ENCODE peak calls at places on chromosome 15, in four cellular contexts. M is fibroblast of lung, T is heart left ventricle, I is foreskin keratinocyte. J is an unnamed sample.
A peak's percentile ranks its signal among the peaks of the same experiment; 100 is the strongest.

GRCh38 chr15:33149919-33150318 is 44.6 kb downstream of the FMN1 start:
- DNase-seq in T (no peak), I (peak; percentile 46), M (peak; percentile 35), J (no peak)

GRCh38 chr15:47194718-47195117 is 522.6 kb upstream of the SEMA6D start:
- DNase-seq in I (no peak), M (peak; percentile 72), T (no peak), J (peak; percentile 13)

GRCh38 chr15:40516322-40516721 is 45.5 kb downstream of the CHST14 start:
- DNase-seq in M (no peak), I (no peak), T (no peak), J (no peak)

GRCh38 chr15:70788114-70789049 is 25.0 kb upstream of the UACA start:
- DNase-seq in M (peak; percentile 78), T (no peak), I (no peak), J (peak; percentile 84)

GRCh38 chr15:99384992-99385669 is 133.8 kb downstream of the LRRC28 start:
- DNase-seq in T (no peak), M (no peak), I (no peak), J (no peak)

GRCh38 chr15:77541421-77542181 is 91.1 kb downstream of the LINGO1 start:
- DNase-seq in T (peak; percentile 64), I (no peak), M (peak; percentile 23), J (no peak)

GRCh38 chr15:40696228-40696627 is 1.3 kb downstream of the RAD51 start:
- DNase-seq in T (no peak), M (no peak), I (no peak), J (no peak)

GRCh38 chr15:55574096-55574495 is 14.0 kb downstream of the PYGO1 start:
- DNase-seq in T (no peak), I (no peak), M (no peak), J (no peak)

GRCh38 chr15:99613887-99614642 is 48.3 kb downstream of the MEF2A start:
- DNase-seq in T (no peak), I (no peak), M (peak; percentile 84), J (no peak)

GRCh38 chr15:99324082-99324620 is 72.9 kb downstream of the LRRC28 start:
- DNase-seq in I (peak; percentile 85), T (no peak), M (peak; percentile 86), J (no peak)

GRCh38 chr15:78421241-78421994 is 16.6 kb upstream of the IREB2 start:
- DNase-seq in T (no peak), M (no peak), I (no peak), J (no peak)

GRCh38 chr15:77009646-77010311 is 14.9 kb downstream of the PSTPIP1 start:
- DNase-seq in I (no peak), T (no peak), M (no peak), J (no peak)

GRCh38 chr15:33278816-33279612 is 31.8 kb upstream of the RYR3 start:
- DNase-seq in M (peak; percentile 88), I (peak; percentile 80), T (no peak), J (no peak)

GRCh38 chr15:40413036-40413435 is 7.4 kb downstream of the IVD start:
- DNase-seq in I (no peak), M (no peak), T (no peak), J (no peak)

GRCh38 chr15:81548350-81549116 is 174.5 kb upstream of the TMC3 start:
- DNase-seq in M (peak; percentile 79), T (no peak), I (no peak), J (no peak)

GRCh38 chr15:72380743-72381142 is 4.9 kb upstream of the HEXA start:
- DNase-seq in I (no peak), T (no peak), M (no peak), J (no peak)

GRCh38 chr15:72379856-72380255 is 4.0 kb upstream of the HEXA start:
- DNase-seq in T (no peak), I (no peak), M (no peak), J (no peak)

GRCh38 chr15:72375501-72375845 is 341 bp downstream of the HEXA start:
- DNase-seq in I (peak; percentile 36), T (no peak), M (no peak), J (peak; percentile 74)

GRCh38 chr15:72375846-72376581 is at the start of gene HEXA:
- DNase-seq in I (peak; percentile 66), T (peak; percentile 98), M (peak; percentile 97), J (peak; percentile 99)
- TF ChIP-seq CTCF in I (no peak), T (no peak), M (no peak), J (no peak)

DNA sequence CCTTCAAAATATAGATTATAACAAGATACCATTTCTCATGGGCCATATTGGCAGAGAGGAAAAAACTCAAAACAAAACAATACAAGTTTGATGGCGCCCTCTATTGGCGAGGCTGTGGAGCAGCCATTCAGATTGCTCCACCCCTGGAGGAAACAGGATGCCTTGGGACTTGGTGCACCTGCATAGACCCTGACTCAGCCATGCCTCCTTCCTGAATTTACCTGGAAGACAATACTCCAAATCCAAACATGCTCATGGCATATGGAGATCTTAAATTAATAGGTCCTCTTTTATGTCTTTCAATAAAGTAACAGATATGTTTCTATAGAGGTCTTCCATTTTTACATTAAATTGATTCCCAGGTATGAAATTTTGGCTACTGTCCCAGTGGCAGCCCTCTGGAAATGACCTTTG is 90.0 kb downstream of the APBA2 start:
- DNase-seq in M (peak; percentile 68), T (no peak), I (peak; percentile 13), J (no peak)
- H3K4me1 ChIP-seq in M (peaks cover 11% of the 10 kb centered on the region), T (no peaks in the 10 kb centered on the region), I (peaks cover 7% of the 10 kb centered on the region), J (no peaks in the 10 kb centered on the region)

DNA sequence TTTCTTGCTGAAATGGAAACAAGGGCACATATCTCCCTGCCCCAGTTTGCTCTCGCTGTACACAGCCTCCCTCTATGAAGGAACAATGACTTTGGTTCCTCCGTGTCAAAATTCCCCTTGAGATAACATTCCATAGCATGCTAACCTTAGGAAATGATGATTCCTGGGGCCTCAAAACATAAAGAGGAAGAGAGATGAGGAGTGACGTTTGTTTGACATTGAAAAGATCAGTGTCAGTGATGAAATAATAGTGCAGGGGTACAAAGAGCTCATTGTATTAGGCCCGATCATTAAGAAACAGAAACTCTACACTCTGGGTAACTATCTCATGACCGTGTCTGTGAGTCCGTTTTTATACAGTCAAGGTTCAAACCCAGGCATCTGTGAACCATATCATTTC is 55.2 kb downstream of the ARNT2 start:
- DNase-seq in I (no peak), T (no peak), M (no peak), J (no peak)
- TF ChIP-seq CTCF in I (no peak), T (no peak), M (no peak), J (no peak)

GRCh38 chr15:67167131-67167530 is 87.3 kb downstream of the AAGAB start:
- DNase-seq in T (no peak), I (no peak), M (no peak), J (no peak)
- H3K4me1 ChIP-seq in T (peaks cover 20% of the 10 kb centered on the region), I (peaks cover 19% of the 10 kb centered on the region), M (peaks cover 65% of the 10 kb centered on the region), J (no peaks in the 10 kb centered on the region)

GRCh38 chr15:74543583-74543982 is 2.6 kb downstream of the ARID3B start:
- DNase-seq in I (no peak), T (no peak), M (no peak), J (no peak)
- TF ChIP-seq CTCF in I (peak; percentile 58), T (no peak), M (no peak), J (peak; percentile 24)

GRCh38 chr15:68432665-68433064 is 702 bp upstream of the ITGA11 start:
- DNase-seq in I (no peak), T (peak; percentile 11), M (no peak), J (no peak)

GRCh38 chr15:68433551-68433950 is 1.6 kb upstream of the ITGA11 start:
- DNase-seq in T (no peak), M (no peak), I (no peak), J (no peak)

GRCh38 chr15:68431792-68432401 is at the start of gene ITGA11:
- DNase-seq in T (peak; percentile 80), I (no peak), M (peak; percentile 39), J (no peak)

GRCh38 chr15:68435966-68436365 is 4.0 kb upstream of the ITGA11 start:
- DNase-seq in I (no peak), T (no peak), M (no peak), J (no peak)

GRCh38 chr15:68434021-68434420 is 2.1 kb upstream of the ITGA11 start:
- DNase-seq in I (no peak), T (peak; percentile 9), M (no peak), J (no peak)
- H3K4me1 ChIP-seq in I (no peaks in the 10 kb centered on the region), T (no peaks in the 10 kb centered on the region), M (no peaks in the 10 kb centered on the region), J (peaks cover 6% of the 10 kb centered on the region)

J was measured in Caco-2.